ENCODE peak calls at places on chromosomes 11 and 22, in four cellular contexts. T is mesenteric fat pad; Z is stimulated activated naive CD4-positive, alpha-beta T cell; I is NCI-H1417. D is an unnamed sample.

GRCh38 chr22:42791721-42792452 is 65.2 kb downstream of the ARFGAP3 start:
- DNase-seq in T (no peak), Z (no peak), I (no peak), D (no peak)

GRCh38 chr11:35272391-35272821 is 133.4 kb downstream of the CD44 start:
- DNase-seq in T (no peak), Z (no peak), I (no peak), D (peak)

GRCh38 chr11:46490576-46491100 is 99.1 kb upstream of the CHRM4 start:
- DNase-seq in I (no peak), T (no peak), Z (no peak), D (no peak)

GRCh38 chr11:92837595-92837994 is 131.9 kb upstream of the MTNR1B start:
- DNase-seq in T (no peak), Z (no peak), I (peak), D (no peak)

GRCh38 chr11:76579752-76580151 is 90.8 kb downstream of the LRRC32 start:
- DNase-seq in T (no peak), I (no peak), Z (no peak), D (no peak)

GRCh38 chr11:13118194-13118593 is 109.1 kb downstream of the RASSF10 start:
- DNase-seq in T (no peak), Z (no peak), I (no peak), D (no peak)

GRCh38 chr11:31641477-31642062 is 132.0 kb downstream of the ELP4 start:
- DNase-seq in Z (no peak), I (peak), T (no peak), D (no peak)

GRCh38 chr22:37807410-37808293 is at the start of gene GCAT:
- DNase-seq in I (peak), Z (peak), T (peak), D (peak)

GRCh38 chr11:12435264-12435663 is 57.9 kb downstream of the PARVA start:
- DNase-seq in Z (no peak), I (no peak), T (no peak), D (no peak)

GRCh38 chr11:58632510-58632909 is 10.0 kb downstream of the CNTF start:
- DNase-seq in Z (no peak), I (no peak), T (no peak), D (no peak)

D was measured in central memory CD4-positive, alpha-beta T cell.